ENCODE peak calls at places on chromosomes 1 and 21, in four cellular contexts. One of them, this sample, is unnamed.

GRCh38 chr1:59570524-59570923 is 244.2 kb upstream of the HOOK1 start:
- DNase-seq in EL: no peak
- DNase-seq in skeletal muscle cell: no peak
- DNase-seq in GM12864: no peak
- DNase-seq in this sample: no peak

GRCh38 chr1:198970919-198971318 is 332.1 kb downstream of the PTPRC start:
- DNase-seq in EL: peak; percentile 34
- DNase-seq in skeletal muscle cell: peak; percentile 76
- DNase-seq in GM12864: no peak
- DNase-seq in this sample: no peak

GRCh38 chr1:156122519-156123355 is 8.2 kb downstream of the LMNA start:
- DNase-seq in EL: peak; percentile 94
- DNase-seq in skeletal muscle cell: no peak
- DNase-seq in GM12864: no peak
- DNase-seq in this sample: peak; percentile 66

GRCh38 chr1:229448373-229448772 is 14.5 kb upstream of the ACTA1 start:
- DNase-seq in skeletal muscle cell: no peak
- DNase-seq in GM12864: no peak
- DNase-seq in EL: no peak
- DNase-seq in this sample: no peak

GRCh38 chr1:46767649-46768282 is 31.1 kb upstream of the CYP4B1 start:
- DNase-seq in skeletal muscle cell: no peak
- DNase-seq in GM12864: no peak
- DNase-seq in EL: no peak
- DNase-seq in this sample: no peak

GRCh38 chr1:162580315-162580714 is 18.8 kb downstream of the UAP1 start:
- DNase-seq in EL: no peak
- DNase-seq in GM12864: no peak
- DNase-seq in skeletal muscle cell: no peak
- DNase-seq in this sample: no peak

GRCh38 chr1:221972262-221973235 is 230.7 kb upstream of the DUSP10 start:
- DNase-seq in EL: no peak
- DNase-seq in GM12864: no peak
- DNase-seq in skeletal muscle cell: no peak
- DNase-seq in this sample: no peak

GRCh38 chr1:112954059-112954458 is 1.9 kb downstream of the SLC16A1 start:
- DNase-seq in skeletal muscle cell: no peak
- DNase-seq in EL: no peak
- DNase-seq in GM12864: no peak
- DNase-seq in this sample: no peak

GRCh38 chr1:19762175-19762779 is 37.4 kb downstream of the TMCO4 start:
- DNase-seq in EL: peak; percentile 46
- DNase-seq in GM12864: no peak
- DNase-seq in skeletal muscle cell: no peak
- DNase-seq in this sample: peak; percentile 46

GRCh38 chr21:20519076-20519475 is 479.1 kb upstream of the NCAM2 start:
- DNase-seq in EL: no peak
- DNase-seq in GM12864: no peak
- DNase-seq in skeletal muscle cell: no peak
- DNase-seq in this sample: no peak

GRCh38 chr21:34544032-34544496 is 32.1 kb upstream of the KCNE1 start:
- DNase-seq in EL: peak; percentile 79
- DNase-seq in GM12864: peak; percentile 69
- DNase-seq in skeletal muscle cell: no peak
- DNase-seq in this sample: peak; percentile 88

GRCh38 chr1:160285506-160285905 is 573 bp upstream of the PEX19 start:
- DNase-seq in GM12864: no peak
- DNase-seq in EL: no peak
- DNase-seq in skeletal muscle cell: no peak
- DNase-seq in this sample: no peak

GRCh38 chr1:227245613-227246320 is 72.5 kb downstream of the CDC42BPA start:
- DNase-seq in skeletal muscle cell: no peak
- DNase-seq in GM12864: no peak
- DNase-seq in EL: no peak
- DNase-seq in this sample: no peak

GRCh38 chr1:9086796-9087195 is 17.4 kb upstream of the SLC2A5 start:
- DNase-seq in EL: no peak
- DNase-seq in skeletal muscle cell: no peak
- DNase-seq in GM12864: no peak
- DNase-seq in this sample: no peak

GRCh38 chr1:239814306-239814881 is 277.3 kb upstream of the FMN2 start:
- DNase-seq in EL: peak; percentile 94
- DNase-seq in skeletal muscle cell: peak; percentile 47
- DNase-seq in GM12864: no peak
- DNase-seq in this sample: peak; percentile 50

GRCh38 chr1:8097077-8097799 is 71.1 kb upstream of the ERRFI1 start:
- DNase-seq in skeletal muscle cell: peak; percentile 85
- DNase-seq in EL: peak; percentile 96
- DNase-seq in GM12864: peak; percentile 68
- DNase-seq in this sample: no peak

GRCh38 chr1:2128189-2128901 is 66.2 kb downstream of the FAAP20 start:
- DNase-seq in GM12864: no peak
- DNase-seq in skeletal muscle cell: no peak
- DNase-seq in EL: no peak
- DNase-seq in this sample: no peak

GRCh38 chr1:153790282-153790995 is 15.2 kb downstream of the SLC27A3 start:
- DNase-seq in GM12864: no peak
- DNase-seq in skeletal muscle cell: peak; percentile 43
- DNase-seq in EL: peak; percentile 60
- DNase-seq in this sample: no peak

GRCh38 chr1:36653850-36654249 is 171.1 kb upstream of the CSF3R start:
- DNase-seq in GM12864: no peak
- DNase-seq in EL: no peak
- DNase-seq in skeletal muscle cell: no peak
- DNase-seq in this sample: no peak

GRCh38 chr1:19003371-19004290 is 47.2 kb upstream of the IFFO2 start:
- DNase-seq in skeletal muscle cell: no peak
- DNase-seq in GM12864: no peak
- DNase-seq in EL: no peak
- DNase-seq in this sample: no peak

GRCh38 chr1:85692730-85693314 is 15.4 kb downstream of the ZNHIT6 start:
- DNase-seq in EL: peak; percentile 63
- DNase-seq in GM12864: no peak
- DNase-seq in skeletal muscle cell: peak; percentile 22
- DNase-seq in this sample: no peak

GRCh38 chr1:89425056-89425455 is 61.2 kb downstream of the GBP6 start:
- DNase-seq in EL: no peak
- DNase-seq in GM12864: no peak
- DNase-seq in skeletal muscle cell: no peak
- DNase-seq in this sample: no peak

GRCh38 chr1:168826269-168826668 is 97.3 kb upstream of the DPT start:
- DNase-seq in GM12864: no peak
- DNase-seq in EL: no peak
- DNase-seq in skeletal muscle cell: no peak
- DNase-seq in this sample: no peak

GRCh38 chr1:53804791-53805505 is 33.1 kb downstream of the NDC1 start:
- DNase-seq in EL: peak; percentile 53
- DNase-seq in skeletal muscle cell: no peak
- DNase-seq in GM12864: no peak
- DNase-seq in this sample: no peak

GRCh38 chr21:46154155-46154954 is 1.0 kb downstream of the FTCD start:
- DNase-seq in skeletal muscle cell: no peak
- DNase-seq in GM12864: no peak
- DNase-seq in EL: no peak
- DNase-seq in this sample: peak; percentile 7

GRCh38 chr1:18707696-18708257 is 77.1 kb downstream of the PAX7 start:
- DNase-seq in GM12864: no peak
- DNase-seq in EL: no peak
- DNase-seq in skeletal muscle cell: no peak
- DNase-seq in this sample: no peak

GRCh38 chr1:44557756-44558155 is 116.5 kb downstream of the TMEM53 start:
- DNase-seq in skeletal muscle cell: no peak
- DNase-seq in EL: peak; percentile 39
- DNase-seq in GM12864: no peak
- DNase-seq in this sample: no peak

GRCh38 chr21:34722684-34723300 is 54.0 kb downstream of the CLIC6 start:
- DNase-seq in EL: no peak
- DNase-seq in skeletal muscle cell: no peak
- DNase-seq in GM12864: no peak
- DNase-seq in this sample: no peak

GRCh38 chr1:1858382-1859086 is 32.4 kb downstream of the GNB1 start:
- DNase-seq in skeletal muscle cell: peak; percentile 38
- DNase-seq in GM12864: no peak
- DNase-seq in EL: peak; percentile 91
- DNase-seq in this sample: peak; percentile 88

GRCh38 chr1:77084457-77084856 is 134.8 kb downstream of the PIGK start:
- DNase-seq in skeletal muscle cell: no peak
- DNase-seq in EL: no peak
- DNase-seq in GM12864: no peak
- DNase-seq in this sample: no peak

GRCh38 chr1:27503961-27504587 is 14.1 kb upstream of the WASF2 start:
- DNase-seq in EL: no peak
- DNase-seq in skeletal muscle cell: no peak
- DNase-seq in GM12864: no peak
- DNase-seq in this sample: no peak

GRCh38 chr1:184973308-184974085 is 811 bp downstream of the NIBAN1 start:
- DNase-seq in skeletal muscle cell: peak; percentile 49
- DNase-seq in GM12864: peak; percentile 57
- DNase-seq in EL: peak; percentile 72
- DNase-seq in this sample: peak; percentile 10

GRCh38 chr1:53617382-53618217 is 121.4 kb downstream of the GLIS1 start:
- DNase-seq in GM12864: no peak
- DNase-seq in EL: peak; percentile 56
- DNase-seq in skeletal muscle cell: peak; percentile 41
- DNase-seq in this sample: no peak

GRCh38 chr1:230228234-230228897 is 161.3 kb downstream of the GALNT2 start:
- DNase-seq in GM12864: no peak
- DNase-seq in skeletal muscle cell: no peak
- DNase-seq in EL: no peak
- DNase-seq in this sample: no peak

GRCh38 chr1:111234258-111234657 is 6.7 kb downstream of the CHI3L2 start:
- DNase-seq in EL: peak; percentile 40
- DNase-seq in GM12864: no peak
- DNase-seq in skeletal muscle cell: no peak
- DNase-seq in this sample: no peak

GRCh38 chr1:24899581-24900485 is 30.2 kb downstream of the RUNX3 start:
- DNase-seq in skeletal muscle cell: no peak
- DNase-seq in GM12864: no peak
- DNase-seq in EL: no peak
- DNase-seq in this sample: no peak

GRCh38 chr1:85992756-85993155 is 163.8 kb downstream of the COL24A1 start:
- DNase-seq in GM12864: peak; percentile 44
- DNase-seq in EL: peak; percentile 33
- DNase-seq in skeletal muscle cell: peak; percentile 36
- DNase-seq in this sample: no peak

GRCh38 chr1:153985984-153986761 is at the start of gene RAB13:
- DNase-seq in GM12864: no peak
- DNase-seq in EL: peak; percentile 92
- DNase-seq in skeletal muscle cell: peak; percentile 61
- DNase-seq in this sample: peak; percentile 86

This sample was measured in BE2C.